ENCODE peak calls at places on chromosomes 4 and X, in ten cellular contexts. T is pancreas, D is aorta, Q is tibial nerve, B is GM12878, R is brain microvascular endothelial cell, L is uterus, P is left lung, C is H9, E is Peyer's patch. F is an unnamed sample.

GRCh38 chr4:141686146-141686775 is 49.9 kb downstream of the IL15 start:
- DNase-seq in T (no peak), R (peak), Q (no peak), C (no peak), L (no peak), E (no peak), P (no peak), B (no peak), D (no peak), F (no peak)

GRCh38 chrX:41047878-41048534 is 37.2 kb upstream of the USP9X start:
- DNase-seq in E (peak), B (no peak), L (no peak), Q (no peak), R (no peak), P (no peak), D (no peak), C (no peak), T (no peak), F (no peak)

GRCh38 chr4:40325406-40326019 is 9.6 kb upstream of the CHRNA9 start:
- DNase-seq in Q (no peak), C (no peak), R (peak), B (no peak), E (no peak), T (peak), L (no peak), D (no peak), P (no peak), F (peak)

GRCh38 chr4:52853351-52853750 is 8.8 kb upstream of the RASL11B start:
- DNase-seq in L (no peak), C (no peak), T (no peak), Q (no peak), B (no peak), R (no peak), E (no peak), D (no peak), P (no peak), F (no peak)

GRCh38 chrX:93660575-93660974 is 12.8 kb downstream of the NAP1L3 start:
- DNase-seq in T (no peak), P (peak), B (no peak), Q (no peak), E (no peak), D (no peak), R (no peak), L (no peak), C (no peak), F (no peak)

GRCh38 chr4:44319129-44319528 is 129.5 kb downstream of the KCTD8 start:
- DNase-seq in D (no peak), R (no peak), P (no peak), C (no peak), E (no peak), B (no peak), L (no peak), Q (no peak), T (no peak), F (no peak)

GRCh38 chrX:1093112-1093511 is 119.3 kb downstream of the CRLF2 start:
- DNase-seq in R (no peak), Q (no peak), L (no peak), D (no peak), T (no peak), B (no peak), P (no peak), E (no peak), C (no peak), F (no peak)

GRCh38 chr4:176084769-176085168 is 19.1 kb downstream of the WDR17 start:
- DNase-seq in Q (no peak), B (no peak), P (no peak), L (no peak), T (no peak), E (no peak), R (no peak), C (no peak), D (no peak), F (no peak)

GRCh38 chr4:24488399-24489164 is 95.8 kb downstream of the DHX15 start:
- DNase-seq in Q (peak), C (peak), D (peak), P (peak), R (peak), B (peak), E (peak), L (peak), T (peak), F (peak)

GRCh38 chr4:40301592-40301991 is 33.5 kb upstream of the CHRNA9 start:
- DNase-seq in D (no peak), R (no peak), Q (no peak), C (no peak), B (peak), T (no peak), P (no peak), L (no peak), E (no peak), F (no peak)

GRCh38 chr4:41696768-41697167 is 51.8 kb downstream of the PHOX2B start:
- DNase-seq in P (no peak), R (no peak), B (no peak), C (no peak), D (no peak), Q (no peak), L (no peak), T (no peak), E (no peak), F (no peak)

GRCh38 chrX:24513416-24513815 is 48.3 kb downstream of the PDK3 start:
- DNase-seq in R (no peak), C (no peak), D (no peak), Q (no peak), E (no peak), L (no peak), P (no peak), T (no peak), B (peak), F (no peak)

GRCh38 chrX:154032156-154032555 is 12.5 kb upstream of the IRAK1 start:
- DNase-seq in T (no peak), P (no peak), Q (no peak), C (no peak), D (no peak), R (no peak), B (no peak), E (no peak), L (no peak), F (no peak)

GRCh38 chrX:56764153-56764974 is 35.3 kb downstream of the NBDY start:
- DNase-seq in B (peak), D (peak), T (peak), E (peak), R (peak), P (no peak), L (peak), C (peak), Q (peak), F (no peak)

GRCh38 chr4:185872747-185873380 is 60.9 kb upstream of the SORBS2 start:
- DNase-seq in R (no peak), C (no peak), B (no peak), E (no peak), D (no peak), Q (no peak), L (no peak), T (no peak), P (no peak), F (no peak)

GRCh38 chr4:157246959-157247358 is 26.4 kb downstream of the GRIA2 start:
- DNase-seq in B (no peak), Q (no peak), P (no peak), E (no peak), D (no peak), R (no peak), L (peak), C (no peak), T (no peak), F (peak)

GRCh38 chr4:109548655-109549054 is 11.4 kb upstream of the MCUB start:
- DNase-seq in D (peak), B (no peak), T (no peak), P (no peak), L (no peak), R (peak), Q (no peak), C (no peak), E (no peak), F (no peak)

GRCh38 chr4:1802720-1803522 is 9.8 kb downstream of the FGFR3 start:
- DNase-seq in P (no peak), D (no peak), C (peak), L (no peak), Q (no peak), B (no peak), R (no peak), E (no peak), T (no peak), F (no peak)

GRCh38 chrX:150546711-150547153 is 21.7 kb upstream of the MTM1 start:
- DNase-seq in D (no peak), C (no peak), T (no peak), Q (no peak), P (no peak), R (no peak), L (no peak), E (no peak), B (no peak), F (no peak)

GRCh38 chrX:150548684-150549083 is 19.7 kb upstream of the MTM1 start:
- DNase-seq in Q (no peak), T (no peak), L (no peak), C (no peak), E (no peak), P (no peak), B (no peak), D (no peak), R (peak), F (no peak)

GRCh38 chrX:150548251-150548650 is 20.2 kb upstream of the MTM1 start:
- DNase-seq in D (no peak), B (no peak), E (no peak), P (no peak), L (no peak), R (no peak), Q (no peak), T (no peak), C (no peak), F (no peak)

GRCh38 chrX:150544835-150545790 is 23.3 kb upstream of the MTM1 start:
- DNase-seq in T (no peak), Q (no peak), D (no peak), R (no peak), C (no peak), L (no peak), P (no peak), B (no peak), E (no peak), F (no peak)

DNA sequence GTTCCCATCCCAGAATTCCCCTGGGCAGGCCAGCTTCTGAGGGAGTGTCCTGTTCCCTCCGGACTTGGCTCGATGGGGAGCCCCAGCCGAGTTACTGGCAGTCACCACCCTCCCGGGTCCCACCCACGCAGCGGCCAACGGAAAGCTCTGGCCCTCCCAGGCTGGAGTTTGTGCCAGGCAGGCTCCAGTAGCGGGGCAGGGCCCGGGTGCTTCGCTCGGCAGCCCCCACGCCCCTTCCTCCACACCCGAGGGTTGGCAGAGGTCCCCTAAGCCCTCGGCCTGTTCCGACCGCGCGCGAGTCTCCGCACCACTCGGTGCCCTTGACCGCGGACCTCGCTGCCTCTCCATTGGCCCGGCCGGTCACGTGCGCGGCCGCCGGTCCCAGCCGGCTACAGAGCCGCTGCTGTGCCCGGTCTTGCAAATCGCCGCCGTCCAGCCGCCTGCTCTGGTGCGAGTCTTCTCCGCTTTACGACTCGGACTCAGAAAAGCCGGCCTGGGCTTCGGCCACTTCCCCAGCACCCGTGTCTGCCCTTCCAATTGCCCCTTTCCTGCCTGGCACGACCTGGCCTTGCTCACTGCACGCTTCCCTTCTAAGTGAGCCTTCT is 20.8 kb upstream of the MTM1 start:
- DNase-seq in L (peak), T (peak), D (peak), E (peak), R (peak), Q (peak), C (peak), P (peak), B (no peak), F (peak)
- H3K27ac ChIP-seq in L (peak), T (peak), D (no peak), E (peak), R (no peak), Q (peak), C (no peak), P (peak), B (no peak), F (peak)

GRCh38 chr4:151690164-151690856 is 70.5 kb downstream of the GATB start:
- DNase-seq in B (no peak), Q (no peak), L (no peak), P (no peak), D (no peak), E (no peak), C (no peak), R (peak), T (no peak), F (no peak)
- H3K27ac ChIP-seq in B (no peak), Q (peak), L (no peak), P (no peak), D (no peak), E (no peak), C (no peak), R (peak), T (no peak), F (no peak)

GRCh38 chrX:11665144-11666040 is at the start of gene ARHGAP6:
- DNase-seq in C (peak), B (no peak), Q (no peak), T (no peak), L (peak), R (peak), D (peak), P (peak), E (peak), F (no peak)

GRCh38 chrX:11663875-11664210 is 1.9 kb downstream of the ARHGAP6 start:
- DNase-seq in R (no peak), E (no peak), T (no peak), P (no peak), C (no peak), Q (no peak), D (no peak), L (no peak), B (no peak), F (no peak)

GRCh38 chrX:11664211-11664888 is 1.4 kb downstream of the ARHGAP6 start:
- DNase-seq in B (no peak), E (no peak), C (peak), Q (no peak), P (peak), T (no peak), R (no peak), L (peak), D (peak), F (no peak)

GRCh38 chrX:11667286-11667685 is 1.6 kb upstream of the ARHGAP6 start:
- DNase-seq in B (peak), R (no peak), C (no peak), L (no peak), D (no peak), E (no peak), P (no peak), Q (no peak), T (no peak), F (no peak)

GRCh38 chrX:11666180-11666579 is 460 bp upstream of the ARHGAP6 start:
- DNase-seq in D (no peak), E (no peak), C (peak), R (no peak), Q (no peak), P (no peak), B (no peak), T (no peak), L (peak), F (no peak)
- H3K27ac ChIP-seq in D (no peak), E (peak), C (no peak), R (no peak), Q (no peak), P (no peak), B (no peak), T (no peak), L (peak), F (no peak)

GRCh38 chrX:133414399-133415275 is 652 bp downstream of the GPC4 start:
- DNase-seq in D (peak), T (peak), R (no peak), L (peak), B (no peak), Q (no peak), P (peak), C (no peak), E (peak), F (no peak)

GRCh38 chrX:133412665-133413064 is 2.6 kb downstream of the GPC4 start:
- DNase-seq in R (no peak), B (no peak), P (no peak), D (no peak), E (no peak), Q (no peak), C (no peak), L (no peak), T (no peak), F (no peak)

GRCh38 chrX:133415276-133416105 is at the start of gene GPC4:
- DNase-seq in B (no peak), P (peak), Q (peak), R (peak), T (peak), E (peak), L (peak), C (peak), D (peak), F (no peak)

GRCh38 chrX:133412246-133412645 is 3.0 kb downstream of the GPC4 start:
- DNase-seq in T (no peak), E (no peak), P (no peak), Q (no peak), D (no peak), L (no peak), B (no peak), C (no peak), R (peak), F (no peak)

GRCh38 chrX:133413218-133413925 is 1.9 kb downstream of the GPC4 start:
- DNase-seq in T (peak), D (peak), L (no peak), P (no peak), Q (no peak), B (no peak), R (no peak), C (no peak), E (no peak), F (no peak)
- H3K27ac ChIP-seq in T (no peak), D (no peak), L (peak), P (no peak), Q (peak), B (no peak), R (no peak), C (no peak), E (peak), F (no peak)

DNA sequence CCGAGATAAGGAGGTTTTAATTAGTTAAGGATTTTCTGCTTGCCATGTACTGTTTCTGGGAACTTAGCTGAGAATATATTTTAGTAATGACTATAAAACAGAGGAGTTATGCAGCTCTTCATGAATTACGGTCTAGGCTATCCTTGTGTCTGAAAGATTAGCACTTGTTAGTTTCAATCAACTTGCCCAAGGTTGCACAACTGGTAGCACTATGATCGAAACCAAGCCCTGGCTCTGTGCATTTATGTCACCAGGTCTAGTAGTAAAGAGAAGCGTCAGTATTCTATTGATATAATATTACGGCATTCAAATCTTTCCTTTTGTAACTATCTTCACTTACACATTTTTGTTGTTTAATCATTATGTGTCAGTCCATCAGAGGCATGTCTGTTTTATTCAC is 176.0 kb downstream of the TLL1 start:
- DNase-seq in P (no peak), L (no peak), E (no peak), R (no peak), Q (no peak), B (no peak), C (no peak), D (no peak), T (no peak), F (no peak)
- H3K27ac ChIP-seq in P (no peak), L (no peak), E (no peak), R (no peak), Q (no peak), B (no peak), C (no peak), D (no peak), T (no peak), F (no peak)

GRCh38 chr4:38179690-38180299 is 219.6 kb downstream of the PTTG2 start:
- DNase-seq in D (peak), P (no peak), R (peak), T (peak), B (peak), C (peak), E (peak), Q (peak), L (peak), F (peak)

GRCh38 chr4:38177792-38178665 is 217.8 kb downstream of the PTTG2 start:
- DNase-seq in R (no peak), T (peak), B (no peak), D (peak), Q (peak), L (peak), P (peak), E (peak), C (no peak), F (no peak)

GRCh38 chr4:38178666-38178995 is 218.4 kb downstream of the PTTG2 start:
- DNase-seq in L (no peak), P (no peak), T (no peak), E (no peak), Q (no peak), B (peak), R (no peak), C (no peak), D (no peak), F (no peak)

GRCh38 chr4:38174811-38175210 is 214.6 kb downstream of the PTTG2 start:
- DNase-seq in P (no peak), L (no peak), T (no peak), R (no peak), B (no peak), E (no peak), D (no peak), C (no peak), Q (no peak), F (no peak)

GRCh38 chr4:38177035-38177791 is 217.0 kb downstream of the PTTG2 start:
- DNase-seq in C (no peak), B (no peak), E (no peak), P (peak), D (peak), Q (no peak), L (no peak), R (peak), T (peak), F (peak)
- H3K27ac ChIP-seq in C (no peak), B (peak), E (peak), P (no peak), D (no peak), Q (peak), L (peak), R (no peak), T (peak), F (peak)

GRCh38 chr4:16231570-16232252 is 5.4 kb upstream of the TAPT1 start:
- DNase-seq in Q (no peak), T (no peak), B (no peak), R (no peak), L (no peak), D (no peak), P (no peak), C (no peak), E (no peak), F (no peak)
- H3K27ac ChIP-seq in Q (peak), T (no peak), B (no peak), R (no peak), L (peak), D (no peak), P (no peak), C (no peak), E (no peak), F (peak)

F was measured in caudate nucleus.